ENCODE peak calls at places on chromosomes 1 and 21, in four cellular contexts. One of them, this sample, is unnamed. For H3K27me3 and H3K36me3, the result is how much of the 10 kb centered on the place peaks cover.

GRCh38 chr1:96865731-96866684 is 144.4 kb downstream of the PTBP2 start:
- DNase-seq in CD8-positive, alpha-beta memory T cell: no peak
- DNase-seq in tibial nerve: no peak
- DNase-seq in ascending aorta: no peak
- DNase-seq in this sample: no peak

GRCh38 chr21:34552324-34553198 is 40.6 kb upstream of the KCNE1 start:
- DNase-seq in CD8-positive, alpha-beta memory T cell: no peak
- DNase-seq in tibial nerve: no peak
- DNase-seq in ascending aorta: no peak
- DNase-seq in this sample: no peak

GRCh38 chr1:82161651-82162238 is 361.0 kb downstream of the ADGRL2 start:
- DNase-seq in CD8-positive, alpha-beta memory T cell: no peak
- DNase-seq in tibial nerve: no peak
- DNase-seq in ascending aorta: no peak
- DNase-seq in this sample: no peak

GRCh38 chr1:110282395-110282794 is 56.8 kb upstream of the RBM15 start:
- DNase-seq in CD8-positive, alpha-beta memory T cell: no peak
- DNase-seq in tibial nerve: no peak
- DNase-seq in ascending aorta: no peak
- DNase-seq in this sample: no peak

GRCh38 chr1:115184951-115185331 is 95.6 kb upstream of the TSPAN2 start:
- DNase-seq in CD8-positive, alpha-beta memory T cell: no peak
- DNase-seq in tibial nerve: no peak
- DNase-seq in ascending aorta: peak
- DNase-seq in this sample: peak

GRCh38 chr1:219660666-219661463 is 48.0 kb upstream of the ZC3H11B start:
- DNase-seq in CD8-positive, alpha-beta memory T cell: no peak
- DNase-seq in tibial nerve: peak
- DNase-seq in ascending aorta: peak
- DNase-seq in this sample: no peak

GRCh38 chr1:235018161-235018560 is 110.5 kb downstream of the TOMM20 start:
- DNase-seq in CD8-positive, alpha-beta memory T cell: no peak
- DNase-seq in tibial nerve: no peak
- DNase-seq in ascending aorta: no peak
- DNase-seq in this sample: peak

GRCh38 chr1:232628335-232629214 is 1.4 kb downstream of the SIPA1L2 start:
- DNase-seq in CD8-positive, alpha-beta memory T cell: no peak
- DNase-seq in tibial nerve: no peak
- DNase-seq in ascending aorta: no peak
- DNase-seq in this sample: peak

GRCh38 chr1:150505431-150505830 is 2.5 kb upstream of the ECM1 start:
- DNase-seq in CD8-positive, alpha-beta memory T cell: no peak
- DNase-seq in tibial nerve: no peak
- DNase-seq in ascending aorta: no peak
- DNase-seq in this sample: no peak

GRCh38 chr1:45325816-45326506 is 734 bp upstream of the HPDL start:
- DNase-seq in CD8-positive, alpha-beta memory T cell: no peak
- DNase-seq in tibial nerve: no peak
- DNase-seq in ascending aorta: no peak
- DNase-seq in this sample: no peak

GRCh38 chr1:184289825-184290550 is 96.8 kb upstream of the C1orf21 start:
- DNase-seq in CD8-positive, alpha-beta memory T cell: no peak
- DNase-seq in tibial nerve: no peak
- DNase-seq in ascending aorta: no peak
- DNase-seq in this sample: no peak

GRCh38 chr21:37627074-37627473 is 260.5 kb downstream of the DYRK1A start:
- DNase-seq in CD8-positive, alpha-beta memory T cell: no peak
- DNase-seq in tibial nerve: no peak
- DNase-seq in ascending aorta: no peak
- DNase-seq in this sample: no peak

GRCh38 chr1:41802532-41803501 is 115.9 kb downstream of the HIVEP3 start:
- DNase-seq in CD8-positive, alpha-beta memory T cell: peak
- DNase-seq in tibial nerve: peak
- DNase-seq in ascending aorta: peak
- DNase-seq in this sample: no peak

GRCh38 chr1:231993968-231994455 is 367.4 kb downstream of the DISC1 start:
- DNase-seq in CD8-positive, alpha-beta memory T cell: no peak
- DNase-seq in tibial nerve: no peak
- DNase-seq in ascending aorta: no peak
- DNase-seq in this sample: no peak

GRCh38 chr1:100862591-100862990 is 32.1 kb downstream of the EXTL2 start:
- DNase-seq in CD8-positive, alpha-beta memory T cell: no peak
- DNase-seq in tibial nerve: no peak
- DNase-seq in ascending aorta: no peak
- DNase-seq in this sample: no peak

GRCh38 chr1:193325771-193326170 is 139.4 kb upstream of the B3GALT2 start:
- DNase-seq in CD8-positive, alpha-beta memory T cell: no peak
- DNase-seq in tibial nerve: no peak
- DNase-seq in ascending aorta: no peak
- DNase-seq in this sample: no peak

GRCh38 chr1:207004931-207005830 is 27.4 kb downstream of the C1orf116 start:
- DNase-seq in CD8-positive, alpha-beta memory T cell: peak
- DNase-seq in tibial nerve: no peak
- DNase-seq in ascending aorta: no peak
- DNase-seq in this sample: peak

GRCh38 chr1:178134061-178134460 is 40.2 kb downstream of the RASAL2 start:
- DNase-seq in CD8-positive, alpha-beta memory T cell: no peak
- DNase-seq in tibial nerve: no peak
- DNase-seq in ascending aorta: no peak
- DNase-seq in this sample: no peak

GRCh38 chr1:177937931-177938330 is 31.9 kb downstream of the SEC16B start:
- DNase-seq in CD8-positive, alpha-beta memory T cell: no peak
- DNase-seq in tibial nerve: no peak
- DNase-seq in ascending aorta: no peak
- DNase-seq in this sample: peak

GRCh38 chr1:167755568-167756145 is 33.9 kb downstream of the MPZL1 start:
- DNase-seq in CD8-positive, alpha-beta memory T cell: no peak
- DNase-seq in tibial nerve: no peak
- DNase-seq in ascending aorta: no peak
- DNase-seq in this sample: no peak

GRCh38 chr1:39082811-39083576 is 56.8 kb downstream of the NDUFS5 start:
- DNase-seq in CD8-positive, alpha-beta memory T cell: no peak
- DNase-seq in tibial nerve: no peak
- DNase-seq in ascending aorta: no peak
- DNase-seq in this sample: no peak

GRCh38 chr1:155007253-155007828 is 4.7 kb downstream of the ZBTB7B start:
- DNase-seq in CD8-positive, alpha-beta memory T cell: no peak
- DNase-seq in tibial nerve: no peak
- DNase-seq in ascending aorta: no peak
- DNase-seq in this sample: no peak

GRCh38 chr21:31343680-31344480 is at the start of gene TIAM1:
- DNase-seq in CD8-positive, alpha-beta memory T cell: no peak
- DNase-seq in tibial nerve: peak
- DNase-seq in ascending aorta: no peak
- DNase-seq in this sample: peak

GRCh38 chr1:245704765-245705164 is 550.0 kb downstream of the KIF26B start:
- DNase-seq in CD8-positive, alpha-beta memory T cell: no peak
- DNase-seq in tibial nerve: no peak
- DNase-seq in ascending aorta: no peak
- DNase-seq in this sample: peak

GRCh38 chr1:97334454-97334853 is 586.4 kb downstream of the DPYD start:
- DNase-seq in CD8-positive, alpha-beta memory T cell: no peak
- DNase-seq in tibial nerve: no peak
- DNase-seq in ascending aorta: no peak
- DNase-seq in this sample: no peak

GRCh38 chr1:69952691-69953090 is 252.7 kb downstream of the LRRC40 start:
- DNase-seq in CD8-positive, alpha-beta memory T cell: no peak
- DNase-seq in tibial nerve: no peak
- DNase-seq in ascending aorta: no peak
- DNase-seq in this sample: no peak

GRCh38 chr1:6614953-6615785 is 1.6 kb downstream of the PHF13 start:
- DNase-seq in CD8-positive, alpha-beta memory T cell: no peak
- DNase-seq in tibial nerve: no peak
- DNase-seq in ascending aorta: no peak
- DNase-seq in this sample: no peak

GRCh38 chr1:226064168-226064815 is 1.8 kb downstream of the H3-3A start:
- DNase-seq in CD8-positive, alpha-beta memory T cell: peak
- DNase-seq in tibial nerve: no peak
- DNase-seq in ascending aorta: no peak
- DNase-seq in this sample: no peak

GRCh38 chr1:45864765-45865164 is 61.4 kb downstream of the MAST2 start:
- DNase-seq in CD8-positive, alpha-beta memory T cell: no peak
- DNase-seq in tibial nerve: no peak
- DNase-seq in ascending aorta: no peak
- DNase-seq in this sample: no peak

GRCh38 chr1:205772607-205773032 is 2.7 kb downstream of the RAB29 start:
- DNase-seq in CD8-positive, alpha-beta memory T cell: no peak
- DNase-seq in tibial nerve: no peak
- DNase-seq in ascending aorta: no peak
- DNase-seq in this sample: no peak

GRCh38 chr1:26016258-26016943 is 5.2 kb upstream of the EXTL1 start:
- DNase-seq in CD8-positive, alpha-beta memory T cell: peak
- DNase-seq in tibial nerve: no peak
- DNase-seq in ascending aorta: no peak
- DNase-seq in this sample: no peak

GRCh38 chr1:37423810-37424209 is 50.6 kb upstream of the ZC3H12A start:
- DNase-seq in CD8-positive, alpha-beta memory T cell: no peak
- DNase-seq in tibial nerve: no peak
- DNase-seq in ascending aorta: no peak
- DNase-seq in this sample: no peak

GRCh38 chr1:23478896-23479790 is 4.8 kb downstream of the ASAP3 start:
- DNase-seq in CD8-positive, alpha-beta memory T cell: no peak
- DNase-seq in tibial nerve: peak
- DNase-seq in ascending aorta: peak
- DNase-seq in this sample: no peak

GRCh38 chr1:52659851-52660596 is 27.1 kb downstream of the SHISAL2A start:
- DNase-seq in CD8-positive, alpha-beta memory T cell: no peak
- DNase-seq in tibial nerve: no peak
- DNase-seq in ascending aorta: no peak
- DNase-seq in this sample: peak

GRCh38 chr1:156420209-156421061 is 51.4 kb downstream of the RHBG start:
- DNase-seq in CD8-positive, alpha-beta memory T cell: peak
- DNase-seq in tibial nerve: no peak
- DNase-seq in ascending aorta: no peak
- DNase-seq in this sample: no peak
- H3K27me3 ChIP-seq in CD8-positive, alpha-beta memory T cell: under half
- H3K27me3 ChIP-seq in tibial nerve: half or more
- H3K27me3 ChIP-seq in ascending aorta: under half
- H3K27me3 ChIP-seq in this sample: half or more

DNA sequence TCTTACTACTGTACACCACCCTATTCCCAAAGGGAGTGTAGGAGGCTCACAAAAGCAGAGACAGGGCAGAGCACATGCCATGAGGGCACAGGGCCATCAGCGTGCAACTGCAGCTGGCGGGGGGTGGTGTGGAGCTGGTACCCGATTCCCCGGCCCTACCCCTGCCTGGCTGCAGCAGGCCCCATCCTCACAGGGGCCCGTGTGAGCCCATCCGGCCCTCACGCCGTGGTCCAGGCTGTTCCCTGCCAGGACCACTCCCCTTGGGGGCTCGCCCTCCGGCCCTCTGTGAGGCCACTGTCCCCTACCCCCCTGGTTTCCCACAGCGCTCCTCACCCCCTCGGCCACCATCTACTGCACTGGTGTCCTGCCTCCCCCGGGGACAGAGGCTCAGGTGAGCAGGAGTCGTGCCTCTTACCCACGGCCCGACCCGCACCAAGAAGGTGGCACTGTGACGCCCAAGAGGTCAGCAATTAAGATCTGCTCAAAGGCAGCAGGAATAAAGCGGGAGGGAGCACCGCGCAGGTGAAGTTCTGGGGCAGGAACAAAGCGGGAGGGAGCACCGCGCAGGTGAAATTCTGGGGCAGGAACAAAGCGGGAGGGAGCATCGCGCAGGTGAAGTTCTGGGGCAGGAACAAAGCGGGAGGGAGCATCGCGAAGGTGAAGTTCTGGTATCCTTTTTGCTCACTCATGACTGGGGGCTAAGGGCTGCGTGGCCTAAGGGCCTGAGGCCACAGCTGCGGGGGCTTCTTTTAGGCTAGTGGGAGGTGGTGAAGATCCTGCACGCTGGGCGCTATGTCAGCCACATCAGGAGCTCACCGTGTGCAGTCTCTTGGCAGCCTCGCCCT is 3.9 kb downstream of the POFUT2 start:
- DNase-seq in CD8-positive, alpha-beta memory T cell: peak
- DNase-seq in tibial nerve: peak
- DNase-seq in ascending aorta: no peak
- DNase-seq in this sample: no peak
- H3K36me3 ChIP-seq in CD8-positive, alpha-beta memory T cell: under half
- H3K36me3 ChIP-seq in tibial nerve: under half
- H3K36me3 ChIP-seq in ascending aorta: half or more
- H3K36me3 ChIP-seq in this sample: half or more

GRCh38 chr1:47991187-47991586 is 6.0 kb downstream of the TRABD2B start:
- DNase-seq in CD8-positive, alpha-beta memory T cell: no peak
- DNase-seq in tibial nerve: no peak
- DNase-seq in ascending aorta: no peak
- DNase-seq in this sample: no peak

GRCh38 chr1:47992720-47993119 is 4.5 kb downstream of the TRABD2B start:
- DNase-seq in CD8-positive, alpha-beta memory T cell: no peak
- DNase-seq in tibial nerve: peak
- DNase-seq in ascending aorta: no peak
- DNase-seq in this sample: no peak

GRCh38 chr1:47993356-47993755 is 3.8 kb downstream of the TRABD2B start:
- DNase-seq in CD8-positive, alpha-beta memory T cell: no peak
- DNase-seq in tibial nerve: no peak
- DNase-seq in ascending aorta: no peak
- DNase-seq in this sample: no peak

GRCh38 chr1:47990286-47990685 is 6.9 kb downstream of the TRABD2B start:
- DNase-seq in CD8-positive, alpha-beta memory T cell: no peak
- DNase-seq in tibial nerve: no peak
- DNase-seq in ascending aorta: no peak
- DNase-seq in this sample: no peak

GRCh38 chr1:47991698-47992097 is 5.5 kb downstream of the TRABD2B start:
- DNase-seq in CD8-positive, alpha-beta memory T cell: no peak
- DNase-seq in tibial nerve: no peak
- DNase-seq in ascending aorta: no peak
- DNase-seq in this sample: no peak
- H3K27ac ChIP-seq in CD8-positive, alpha-beta memory T cell: no peak
- H3K27ac ChIP-seq in tibial nerve: no peak
- H3K27ac ChIP-seq in ascending aorta: peak
- H3K27ac ChIP-seq in this sample: no peak

DNA sequence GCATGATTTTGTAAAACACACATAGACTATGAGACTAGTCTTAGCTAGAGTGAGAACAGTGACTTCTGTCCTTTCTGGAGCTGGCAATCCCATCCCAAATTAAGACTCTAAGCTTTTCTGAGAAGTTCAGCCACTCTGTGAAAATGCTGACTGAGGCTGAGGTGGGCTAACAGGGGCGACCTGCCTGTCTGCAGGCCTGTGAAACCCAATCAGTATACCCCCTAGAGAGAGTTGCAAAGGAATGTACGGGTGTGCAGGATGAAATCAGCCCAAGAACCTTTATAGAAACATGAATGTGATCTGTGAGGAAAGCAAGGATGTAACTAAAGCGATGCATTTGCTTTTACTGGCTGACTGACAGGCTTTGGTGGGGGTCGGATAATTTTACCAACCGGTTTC is 16.0 kb upstream of the TBX15 start:
- DNase-seq in CD8-positive, alpha-beta memory T cell: no peak
- DNase-seq in tibial nerve: no peak
- DNase-seq in ascending aorta: no peak
- DNase-seq in this sample: no peak
- H3K27me3 ChIP-seq in CD8-positive, alpha-beta memory T cell: half or more
- H3K27me3 ChIP-seq in tibial nerve: half or more
- H3K27me3 ChIP-seq in ascending aorta: under half
- H3K27me3 ChIP-seq in this sample: under half

GRCh38 chr1:17636612-17637011 is 97.1 kb downstream of the ARHGEF10L start:
- DNase-seq in CD8-positive, alpha-beta memory T cell: no peak
- DNase-seq in tibial nerve: no peak
- DNase-seq in ascending aorta: no peak
- DNase-seq in this sample: no peak
- H3K36me3 ChIP-seq in CD8-positive, alpha-beta memory T cell: under half
- H3K36me3 ChIP-seq in tibial nerve: under half
- H3K36me3 ChIP-seq in ascending aorta: half or more
- H3K36me3 ChIP-seq in this sample: half or more

GRCh38 chr1:214553142-214553710 is 1.8 kb upstream of the PTPN14 start:
- DNase-seq in CD8-positive, alpha-beta memory T cell: no peak
- DNase-seq in tibial nerve: no peak
- DNase-seq in ascending aorta: no peak
- DNase-seq in this sample: no peak
- H3K27ac ChIP-seq in CD8-positive, alpha-beta memory T cell: no peak
- H3K27ac ChIP-seq in tibial nerve: no peak
- H3K27ac ChIP-seq in ascending aorta: peak
- H3K27ac ChIP-seq in this sample: peak

This sample was measured in SJSA1.